ENCODE peak calls at places on chromosomes 5 and 9, in six cellular contexts. C is fibroblast of lung; T is uterus; X is mucosa of descending colon; Y is naive thymus-derived CD4-positive, alpha-beta T cell; K is cardiac muscle cell. W is an unnamed sample.

GRCh38 chr5:81605299-81605698 is 145.6 kb downstream of the SSBP2 start:
- DNase-seq in Y (no peak), T (no peak), C (no peak), K (no peak), X (no peak), W (no peak)

GRCh38 chr5:62593331-62593730 is 14.7 kb downstream of the LRRC70 start:
- DNase-seq in X (no peak), K (peak; percentile 25), Y (no peak), C (peak; percentile 20), T (no peak), W (no peak)

GRCh38 chr5:160787247-160787646 is 64.8 kb downstream of the ATP10B start:
- DNase-seq in K (no peak), T (no peak), X (peak; percentile 83), Y (no peak), C (no peak), W (peak; percentile 83)

GRCh38 chr5:172994405-172994804 is 10.8 kb downstream of the ATP6V0E1 start:
- DNase-seq in T (no peak), Y (no peak), X (no peak), C (no peak), K (no peak), W (no peak)

GRCh38 chr5:154511984-154512383 is 34.0 kb upstream of the HAND1 start:
- DNase-seq in K (no peak), C (no peak), T (no peak), Y (no peak), X (no peak), W (no peak)

GRCh38 chr9:126020836-126021235 is 273.7 kb downstream of the PBX3 start:
- DNase-seq in C (no peak), Y (no peak), T (no peak), X (no peak), K (no peak), W (no peak)

GRCh38 chr9:14062449-14063187 is 251.3 kb downstream of the NFIB start:
- DNase-seq in C (peak; percentile 57), X (no peak), Y (no peak), K (peak; percentile 88), T (no peak), W (no peak)

GRCh38 chr9:79155308-79155707 is 416.5 kb upstream of the TLE4 start:
- DNase-seq in T (no peak), K (no peak), Y (no peak), X (no peak), C (no peak), W (no peak)

GRCh38 chr5:84381501-84382362 is 2.9 kb downstream of the EDIL3 start:
- DNase-seq in C (peak; percentile 23), K (peak; percentile 31), Y (no peak), T (peak; percentile 20), X (no peak), W (peak; percentile 35)

GRCh38 chr5:114789773-114790402 is 379.8 kb downstream of the TRIM36 start:
- DNase-seq in Y (no peak), X (no peak), C (peak; percentile 16), T (no peak), K (peak; percentile 19), W (no peak)

GRCh38 chr9:124699575-124699974 is 71.5 kb downstream of the NR6A1 start:
- DNase-seq in K (no peak), Y (no peak), T (no peak), C (no peak), X (no peak), W (no peak)

GRCh38 chr5:115072266-115073056 is 97.2 kb downstream of the TRIM36 start:
- DNase-seq in C (no peak), T (no peak), Y (no peak), X (no peak), K (no peak), W (no peak)

GRCh38 chr9:88460583-88461332 is 72.5 kb downstream of the SPIN1 start:
- DNase-seq in Y (no peak), T (no peak), X (no peak), K (no peak), C (no peak), W (no peak)

GRCh38 chr9:2591967-2592366 is 29.6 kb upstream of the VLDLR start:
- DNase-seq in C (no peak), Y (no peak), T (no peak), K (no peak), X (no peak), W (no peak)

GRCh38 chr5:160133071-160133917 is 14.0 kb upstream of the PWWP2A start:
- DNase-seq in T (peak; percentile 16), K (peak; percentile 65), X (peak; percentile 35), C (peak; percentile 31), Y (no peak), W (peak; percentile 28)

GRCh38 chr9:93262537-93263310 is 78.8 kb downstream of the WNK2 start:
- DNase-seq in C (no peak), Y (no peak), T (no peak), X (peak; percentile 43), K (no peak), W (peak; percentile 38)

GRCh38 chr9:99905833-99906402 is 536 bp upstream of the STX17 start:
- DNase-seq in X (peak; percentile 29), T (no peak), Y (no peak), C (no peak), K (peak; percentile 3), W (peak; percentile 25)

GRCh38 chr9:80467632-80468031 is 895.9 kb downstream of the TLE4 start:
- DNase-seq in C (no peak), T (no peak), K (peak; percentile 40), Y (no peak), X (no peak), W (no peak)

DNA sequence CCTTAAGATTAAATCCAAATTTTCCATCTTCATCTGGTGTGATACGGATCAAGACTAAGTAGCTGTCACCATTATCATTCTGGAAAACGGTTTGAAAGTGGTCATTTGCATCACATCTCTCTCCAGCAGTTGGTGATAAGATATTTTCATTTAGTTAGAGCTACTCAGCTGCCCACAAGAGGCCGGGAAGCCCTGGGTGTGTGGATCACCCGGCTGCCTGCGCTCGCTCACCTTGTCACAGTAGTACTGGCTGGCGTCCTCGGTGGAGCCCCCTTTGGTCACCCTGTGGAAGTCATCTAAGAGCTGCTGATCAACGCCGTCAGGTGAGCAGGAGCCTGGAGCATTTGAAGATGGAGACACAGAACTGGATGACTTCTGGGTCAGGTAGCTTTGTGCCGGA is 88.1 kb downstream of the PTPN3 start:
- DNase-seq in T (no peak), C (no peak), X (no peak), Y (no peak), K (no peak), W (no peak)
- H3K4me3 ChIP-seq in T (no peak overlapping the region), C (no peak overlapping the region), X (no peak overlapping the region), Y (no peak overlapping the region), K (no peak overlapping the region), W (no peak overlapping the region)

DNA sequence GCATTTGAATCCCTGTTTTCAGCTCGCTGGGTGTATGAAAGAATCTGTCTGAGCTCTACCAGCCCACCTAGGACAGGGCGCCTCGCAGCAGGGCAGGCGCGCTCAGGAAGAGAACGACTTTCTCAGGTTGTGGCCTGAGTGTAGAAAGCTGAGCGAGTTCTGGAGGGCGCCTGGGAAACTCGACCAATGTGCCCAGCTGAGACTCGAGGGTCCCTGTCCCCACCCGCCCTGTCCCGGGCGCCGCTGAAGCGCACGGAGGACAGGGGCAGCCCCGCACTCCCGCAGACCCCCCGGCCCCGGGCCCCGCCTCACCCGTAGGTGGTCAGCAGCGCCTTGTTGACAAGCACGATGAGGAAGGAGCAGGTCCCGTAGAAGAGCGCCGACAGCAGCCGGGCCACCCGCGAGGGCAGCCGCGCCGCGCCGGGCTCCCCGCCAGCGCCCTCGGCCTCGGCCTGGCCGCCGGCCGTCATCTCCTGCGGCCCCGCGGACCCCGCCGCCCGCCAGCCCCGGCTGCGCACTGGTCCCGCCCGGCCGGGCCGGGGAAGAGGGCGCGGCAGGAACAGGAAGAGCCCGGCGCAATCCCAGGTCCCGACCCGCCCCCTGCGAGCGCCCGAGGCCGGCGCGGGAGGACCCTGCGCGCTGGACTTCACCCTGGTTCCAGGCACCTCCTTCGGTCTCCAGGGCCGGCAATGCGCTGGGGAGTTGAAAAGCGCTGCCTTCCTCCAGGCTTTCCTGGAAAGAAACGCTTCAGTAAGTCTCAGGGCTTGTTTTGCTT is at the start of gene SLC35D2:
- DNase-seq in K (peak; percentile 78), T (peak; percentile 47), C (peak; percentile 54), Y (no peak), X (peak; percentile 91), W (peak; percentile 86)
- H3K4me3 ChIP-seq in K (peak within 1 kb of the TSS; percentile 82), T (peak within 1 kb of the TSS; percentile 38), C (peak within 1 kb of the TSS; percentile 64), Y (peak within 1 kb of the TSS; percentile 58), X (peak within 1 kb of the TSS; percentile 52), W (peak within 1 kb of the TSS; percentile 54)

DNA sequence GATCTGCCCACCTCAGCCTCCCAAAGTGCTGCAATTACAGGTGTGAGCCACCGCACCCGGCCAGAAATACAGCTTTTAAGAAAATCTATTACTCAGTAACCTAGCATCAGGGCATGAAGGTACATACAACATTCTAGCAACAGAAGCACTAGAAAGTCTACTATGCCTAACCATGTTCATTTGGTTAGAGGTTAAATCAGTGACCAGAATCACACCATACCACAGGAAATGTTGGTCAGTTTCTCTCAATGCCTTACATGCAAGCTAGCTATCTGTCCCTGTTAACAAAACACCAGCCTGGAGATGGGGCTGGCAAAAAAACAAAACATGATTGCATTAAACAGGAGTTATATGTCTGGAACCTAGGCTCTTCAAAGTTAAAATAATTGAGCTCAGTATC is 104.1 kb downstream of the STRBP start:
- DNase-seq in T (no peak), Y (no peak), C (no peak), K (no peak), X (no peak), W (no peak)
- H3K4me3 ChIP-seq in T (no peak overlapping the region), Y (no peak overlapping the region), C (no peak overlapping the region), K (no peak overlapping the region), X (no peak overlapping the region), W (no peak overlapping the region)

GRCh38 chr5:126971455-126972019 is 58.8 kb downstream of the MARCHF3 start:
- DNase-seq in C (no peak), K (peak; percentile 39), X (no peak), Y (no peak), T (no peak), W (no peak)
- H3K4me3 ChIP-seq in C (no peak overlapping the region), K (no peak overlapping the region), X (no peak overlapping the region), Y (no peak overlapping the region), T (no peak overlapping the region), W (no peak overlapping the region)

GRCh38 chr5:178100774-178101173 is 12.6 kb upstream of the N4BP3 start:
- DNase-seq in T (no peak), K (no peak), X (no peak), Y (no peak), C (no peak), W (no peak)
- H3K4me3 ChIP-seq in T (no peak overlapping the region), K (no peak overlapping the region), X (no peak overlapping the region), Y (no peak overlapping the region), C (no peak overlapping the region), W (no peak overlapping the region)

GRCh38 chr9:131405429-131405828 is 11.5 kb downstream of the PRRC2B start:
- DNase-seq in Y (no peak), T (no peak), X (no peak), K (peak; percentile 91), C (no peak), W (no peak)
- H3K4me3 ChIP-seq in Y (peak overlapping the region; percentile 54), T (no peak overlapping the region), X (no peak overlapping the region), K (no peak overlapping the region), C (no peak overlapping the region), W (no peak overlapping the region)